ENCODE peak calls at places on chromosomes 5 and 9, in four cellular contexts. Y, U, G and O are unnamed samples.

GRCh38 chr9:136282272-136282861 is 21.5 kb downstream of the CCDC187 start:
- DNase-seq in Y (no peak), U (no peak), G (no peak), O (no peak)

GRCh38 chr5:109312695-109313094 is 97.1 kb downstream of the PJA2 start:
- DNase-seq in Y (no peak), U (no peak), G (no peak), O (no peak)

GRCh38 chr5:76791461-76791860 is 27.4 kb upstream of the F2RL1 start:
- DNase-seq in Y (no peak), U (no peak), G (no peak), O (no peak)

GRCh38 chr5:169716287-169716686 is 79.2 kb downstream of the DOCK2 start:
- DNase-seq in Y (no peak), U (no peak), G (peak), O (no peak)

GRCh38 chr9:105418588-105419108 is 29.2 kb upstream of the FSD1L start:
- DNase-seq in Y (no peak), U (no peak), G (no peak), O (no peak)

GRCh38 chr9:19998823-19999455 is 210.1 kb upstream of the SLC24A2 start:
- DNase-seq in Y (no peak), U (no peak), G (no peak), O (no peak)

GRCh38 chr5:172646716-172647285 is 5.7 kb downstream of the NEURL1B start:
- DNase-seq in Y (no peak), U (no peak), G (no peak), O (peak)

GRCh38 chr9:72022846-72023245 is 37.6 kb downstream of the C9orf57 start:
- DNase-seq in Y (peak), U (no peak), G (peak), O (no peak)